ENCODE peak calls at places on chromosomes 3 and 15, in seven cellular contexts. One of them, this sample, is unnamed.

GRCh38 chr15:80550910-80551265 is 144.2 kb upstream of the ABHD17C start:
- DNase-seq in mammary epithelial cell: peak; percentile 17
- DNase-seq in psoas muscle: no peak
- DNase-seq in upper lobe of right lung: no peak
- DNase-seq in DND-41: no peak
- DNase-seq in A673: no peak
- DNase-seq in tibial artery: no peak
- DNase-seq in this sample: no peak

GRCh38 chr3:127798716-127799115 is 23.6 kb downstream of the MGLL start:
- DNase-seq in mammary epithelial cell: no peak
- DNase-seq in psoas muscle: peak; percentile 36
- DNase-seq in upper lobe of right lung: peak; percentile 55
- DNase-seq in DND-41: no peak
- DNase-seq in A673: no peak
- DNase-seq in tibial artery: no peak
- DNase-seq in this sample: no peak

GRCh38 chr3:55471522-55472280 is 15.4 kb downstream of the WNT5A start:
- DNase-seq in mammary epithelial cell: no peak
- DNase-seq in psoas muscle: no peak
- DNase-seq in upper lobe of right lung: no peak
- DNase-seq in DND-41: no peak
- DNase-seq in A673: no peak
- DNase-seq in tibial artery: no peak
- DNase-seq in this sample: no peak

GRCh38 chr15:38672814-38673292 is 108.2 kb upstream of the RASGRP1 start:
- DNase-seq in mammary epithelial cell: no peak
- DNase-seq in psoas muscle: no peak
- DNase-seq in upper lobe of right lung: no peak
- DNase-seq in DND-41: no peak
- DNase-seq in A673: no peak
- DNase-seq in tibial artery: no peak
- DNase-seq in this sample: no peak

GRCh38 chr15:65730560-65731172 is 61.4 kb downstream of the DENND4A start:
- DNase-seq in mammary epithelial cell: peak; percentile 13
- DNase-seq in psoas muscle: no peak
- DNase-seq in upper lobe of right lung: no peak
- DNase-seq in DND-41: no peak
- DNase-seq in A673: peak; percentile 7
- DNase-seq in tibial artery: no peak
- DNase-seq in this sample: no peak

GRCh38 chr3:157088506-157089454 is 71.2 kb downstream of the CCNL1 start:
- DNase-seq in mammary epithelial cell: peak; percentile 94
- DNase-seq in psoas muscle: peak; percentile 99
- DNase-seq in upper lobe of right lung: peak; percentile 98
- DNase-seq in DND-41: peak; percentile 93
- DNase-seq in A673: peak; percentile 96
- DNase-seq in tibial artery: peak; percentile 96
- DNase-seq in this sample: peak; percentile 88

GRCh38 chr3:50516048-50516871 is 12.8 kb upstream of the CACNA2D2 start:
- DNase-seq in mammary epithelial cell: no peak
- DNase-seq in psoas muscle: peak; percentile 79
- DNase-seq in upper lobe of right lung: peak; percentile 88
- DNase-seq in DND-41: no peak
- DNase-seq in A673: peak; percentile 18
- DNase-seq in tibial artery: no peak
- DNase-seq in this sample: no peak

GRCh38 chr3:181729071-181729915 is 17.6 kb downstream of the SOX2 start:
- DNase-seq in mammary epithelial cell: no peak
- DNase-seq in psoas muscle: no peak
- DNase-seq in upper lobe of right lung: no peak
- DNase-seq in DND-41: no peak
- DNase-seq in A673: no peak
- DNase-seq in tibial artery: no peak
- DNase-seq in this sample: no peak

GRCh38 chr15:56292546-56293316 is 49.1 kb upstream of the RFX7 start:
- DNase-seq in mammary epithelial cell: no peak
- DNase-seq in psoas muscle: no peak
- DNase-seq in upper lobe of right lung: no peak
- DNase-seq in DND-41: no peak
- DNase-seq in A673: no peak
- DNase-seq in tibial artery: no peak
- DNase-seq in this sample: no peak

GRCh38 chr3:81871358-81872152 is 110.1 kb upstream of the GBE1 start:
- DNase-seq in mammary epithelial cell: no peak
- DNase-seq in psoas muscle: no peak
- DNase-seq in upper lobe of right lung: no peak
- DNase-seq in DND-41: no peak
- DNase-seq in A673: peak; percentile 5
- DNase-seq in tibial artery: no peak
- DNase-seq in this sample: no peak

GRCh38 chr15:40845511-40846284 is 1.9 kb downstream of the SPINT1 start:
- DNase-seq in mammary epithelial cell: peak; percentile 94
- DNase-seq in psoas muscle: no peak
- DNase-seq in upper lobe of right lung: peak; percentile 81
- DNase-seq in DND-41: no peak
- DNase-seq in A673: no peak
- DNase-seq in tibial artery: no peak
- DNase-seq in this sample: no peak

GRCh38 chr3:128383316-128384235 is 83.1 kb downstream of the DNAJB8 start:
- DNase-seq in mammary epithelial cell: peak; percentile 65
- DNase-seq in psoas muscle: peak; percentile 89
- DNase-seq in upper lobe of right lung: peak; percentile 88
- DNase-seq in DND-41: peak; percentile 54
- DNase-seq in A673: peak; percentile 57
- DNase-seq in tibial artery: peak; percentile 59
- DNase-seq in this sample: peak; percentile 86

GRCh38 chr3:156834435-156834834 is 8.3 kb downstream of the LEKR1 start:
- DNase-seq in mammary epithelial cell: no peak
- DNase-seq in psoas muscle: no peak
- DNase-seq in upper lobe of right lung: no peak
- DNase-seq in DND-41: no peak
- DNase-seq in A673: no peak
- DNase-seq in tibial artery: no peak
- DNase-seq in this sample: no peak

GRCh38 chr3:21273256-21273999 is 477.6 kb downstream of the ZNF385D start:
- DNase-seq in mammary epithelial cell: no peak
- DNase-seq in psoas muscle: no peak
- DNase-seq in upper lobe of right lung: no peak
- DNase-seq in DND-41: no peak
- DNase-seq in A673: no peak
- DNase-seq in tibial artery: no peak
- DNase-seq in this sample: no peak

GRCh38 chr3:56291953-56292352 is 176.3 kb downstream of the ERC2 start:
- DNase-seq in mammary epithelial cell: no peak
- DNase-seq in psoas muscle: no peak
- DNase-seq in upper lobe of right lung: no peak
- DNase-seq in DND-41: no peak
- DNase-seq in A673: no peak
- DNase-seq in tibial artery: no peak
- DNase-seq in this sample: no peak

GRCh38 chr15:92840149-92840548 is 60.0 kb upstream of the CHD2 start:
- DNase-seq in mammary epithelial cell: peak; percentile 48
- DNase-seq in psoas muscle: no peak
- DNase-seq in upper lobe of right lung: no peak
- DNase-seq in DND-41: no peak
- DNase-seq in A673: no peak
- DNase-seq in tibial artery: no peak
- DNase-seq in this sample: no peak

GRCh38 chr3:169579086-169579485 is 84.4 kb downstream of the MECOM start:
- DNase-seq in mammary epithelial cell: no peak
- DNase-seq in psoas muscle: no peak
- DNase-seq in upper lobe of right lung: no peak
- DNase-seq in DND-41: no peak
- DNase-seq in A673: no peak
- DNase-seq in tibial artery: no peak
- DNase-seq in this sample: no peak

GRCh38 chr3:42539871-42540714 is 37.6 kb downstream of the VIPR1 start:
- DNase-seq in mammary epithelial cell: peak; percentile 24
- DNase-seq in psoas muscle: no peak
- DNase-seq in upper lobe of right lung: peak; percentile 84
- DNase-seq in DND-41: peak; percentile 38
- DNase-seq in A673: peak; percentile 1
- DNase-seq in tibial artery: no peak
- DNase-seq in this sample: no peak

GRCh38 chr3:195182470-195182795 is 88.5 kb downstream of the XXYLT1 start:
- DNase-seq in mammary epithelial cell: no peak
- DNase-seq in psoas muscle: no peak
- DNase-seq in upper lobe of right lung: no peak
- DNase-seq in DND-41: no peak
- DNase-seq in A673: peak; percentile 90
- DNase-seq in tibial artery: no peak
- DNase-seq in this sample: no peak

GRCh38 chr15:61820212-61820611 is 240.0 kb downstream of the VPS13C start:
- DNase-seq in mammary epithelial cell: no peak
- DNase-seq in psoas muscle: no peak
- DNase-seq in upper lobe of right lung: no peak
- DNase-seq in DND-41: no peak
- DNase-seq in A673: no peak
- DNase-seq in tibial artery: no peak
- DNase-seq in this sample: peak; percentile 30

GRCh38 chr3:133295199-133295901 is 104.5 kb upstream of the BFSP2 start:
- DNase-seq in mammary epithelial cell: peak; percentile 78
- DNase-seq in psoas muscle: no peak
- DNase-seq in upper lobe of right lung: no peak
- DNase-seq in DND-41: no peak
- DNase-seq in A673: no peak
- DNase-seq in tibial artery: no peak
- DNase-seq in this sample: no peak

DNA sequence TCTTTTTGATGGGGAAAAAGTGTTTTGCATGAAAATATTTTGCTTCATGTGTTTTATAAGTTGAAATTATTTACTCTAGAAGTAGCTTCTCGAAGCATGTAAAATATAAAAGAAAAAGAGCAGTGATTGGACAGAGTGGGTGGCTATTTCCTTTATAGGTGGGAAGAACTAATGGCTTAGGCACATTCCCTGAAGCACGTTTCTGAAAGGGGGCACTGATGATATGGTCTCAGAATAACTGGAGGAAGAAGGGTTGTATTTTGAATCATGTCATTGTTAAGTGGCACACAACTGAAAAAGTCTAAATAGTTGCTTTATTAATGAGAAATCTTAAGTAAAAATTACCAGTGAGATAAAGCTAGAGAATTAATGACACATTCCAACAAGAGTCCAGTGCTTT is 4.0 kb downstream of the UNC13C start:
- DNase-seq in mammary epithelial cell: no peak
- DNase-seq in psoas muscle: no peak
- DNase-seq in upper lobe of right lung: no peak
- DNase-seq in DND-41: no peak
- DNase-seq in A673: no peak
- DNase-seq in tibial artery: no peak
- DNase-seq in this sample: no peak
- TF ChIP-seq CTCF in mammary epithelial cell: no peak
- TF ChIP-seq CTCF in psoas muscle: no peak
- TF ChIP-seq CTCF in upper lobe of right lung: no peak
- TF ChIP-seq CTCF in DND-41: no peak
- TF ChIP-seq CTCF in A673: no peak
- TF ChIP-seq CTCF in tibial artery: no peak
- TF ChIP-seq CTCF in this sample: no peak

GRCh38 chr15:48671381-48672022 is 26.0 kb upstream of the FBN1 start:
- DNase-seq in mammary epithelial cell: peak; percentile 85
- DNase-seq in psoas muscle: peak; percentile 79
- DNase-seq in upper lobe of right lung: no peak
- DNase-seq in DND-41: no peak
- DNase-seq in A673: no peak
- DNase-seq in tibial artery: peak; percentile 78
- DNase-seq in this sample: peak; percentile 81
- H3K4me1 ChIP-seq in mammary epithelial cell: peaks cover 11% of the 10 kb centered on the region
- H3K4me1 ChIP-seq in psoas muscle: no peaks in the 10 kb centered on the region
- H3K4me1 ChIP-seq in upper lobe of right lung: no peaks in the 10 kb centered on the region
- H3K4me1 ChIP-seq in DND-41: no peaks in the 10 kb centered on the region
- H3K4me1 ChIP-seq in A673: no peaks in the 10 kb centered on the region
- H3K4me1 ChIP-seq in tibial artery: no peaks in the 10 kb centered on the region
- H3K4me1 ChIP-seq in this sample: peaks cover 7% of the 10 kb centered on the region

DNA sequence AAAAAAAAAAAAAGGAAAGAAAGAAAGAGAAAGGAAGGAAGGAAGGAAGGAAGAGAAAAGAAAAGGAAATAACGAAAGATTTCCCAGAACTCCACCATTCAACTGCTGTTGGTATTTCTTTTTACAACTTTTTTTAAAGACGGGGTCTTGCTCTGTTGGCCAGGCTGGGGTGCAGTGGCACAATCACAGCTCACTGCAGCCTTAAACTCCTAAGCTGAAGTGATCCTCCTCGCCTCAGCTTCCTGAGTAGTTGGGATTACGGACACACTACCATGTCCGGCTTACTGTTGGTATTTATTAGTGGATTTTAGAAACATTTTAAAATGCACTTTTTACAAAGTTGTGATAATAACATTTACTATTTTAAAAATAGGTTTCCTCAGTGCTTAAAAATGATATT is 15.0 kb upstream of the USP3 start:
- DNase-seq in mammary epithelial cell: no peak
- DNase-seq in psoas muscle: no peak
- DNase-seq in upper lobe of right lung: no peak
- DNase-seq in DND-41: no peak
- DNase-seq in A673: no peak
- DNase-seq in tibial artery: no peak
- DNase-seq in this sample: no peak
- H3K27ac ChIP-seq in mammary epithelial cell: no peak overlapping the region
- H3K27ac ChIP-seq in psoas muscle: no peak overlapping the region
- H3K27ac ChIP-seq in upper lobe of right lung: peak overlapping the region; percentile 47
- H3K27ac ChIP-seq in DND-41: no peak overlapping the region
- H3K27ac ChIP-seq in A673: no peak overlapping the region
- H3K27ac ChIP-seq in tibial artery: no peak overlapping the region
- H3K27ac ChIP-seq in this sample: no peak overlapping the region

GRCh38 chr3:119647177-119647576 is 13.2 kb downstream of the POPDC2 start:
- DNase-seq in mammary epithelial cell: no peak
- DNase-seq in psoas muscle: no peak
- DNase-seq in upper lobe of right lung: no peak
- DNase-seq in DND-41: no peak
- DNase-seq in A673: no peak
- DNase-seq in tibial artery: no peak
- DNase-seq in this sample: no peak

GRCh38 chr3:119645813-119646212 is 14.6 kb downstream of the POPDC2 start:
- DNase-seq in mammary epithelial cell: no peak
- DNase-seq in psoas muscle: no peak
- DNase-seq in upper lobe of right lung: no peak
- DNase-seq in DND-41: no peak
- DNase-seq in A673: no peak
- DNase-seq in tibial artery: no peak
- DNase-seq in this sample: no peak

GRCh38 chr3:119652306-119653033 is 7.9 kb downstream of the POPDC2 start:
- DNase-seq in mammary epithelial cell: no peak
- DNase-seq in psoas muscle: peak; percentile 93
- DNase-seq in upper lobe of right lung: no peak
- DNase-seq in DND-41: no peak
- DNase-seq in A673: no peak
- DNase-seq in tibial artery: no peak
- DNase-seq in this sample: no peak

GRCh38 chr3:119647843-119648575 is 12.4 kb downstream of the POPDC2 start:
- DNase-seq in mammary epithelial cell: no peak
- DNase-seq in psoas muscle: no peak
- DNase-seq in upper lobe of right lung: no peak
- DNase-seq in DND-41: no peak
- DNase-seq in A673: no peak
- DNase-seq in tibial artery: no peak
- DNase-seq in this sample: no peak

GRCh38 chr3:119649764-119650163 is 10.6 kb downstream of the POPDC2 start:
- DNase-seq in mammary epithelial cell: no peak
- DNase-seq in psoas muscle: no peak
- DNase-seq in upper lobe of right lung: no peak
- DNase-seq in DND-41: no peak
- DNase-seq in A673: no peak
- DNase-seq in tibial artery: no peak
- DNase-seq in this sample: no peak
- TF ChIP-seq CTCF in mammary epithelial cell: no peak
- TF ChIP-seq CTCF in psoas muscle: no peak
- TF ChIP-seq CTCF in upper lobe of right lung: no peak
- TF ChIP-seq CTCF in DND-41: no peak
- TF ChIP-seq CTCF in A673: no peak
- TF ChIP-seq CTCF in tibial artery: no peak
- TF ChIP-seq CTCF in this sample: no peak

This sample was measured in ascending aorta.